ENCODE peak calls at places on chromosomes 2 and 18, in four cellular contexts. B is lower lobe of right lung, F is GM13976, I is epithelial cell of proximal tubule. P is an unnamed sample.

GRCh38 chr2:217790681-217791392 is 212.0 kb downstream of the TNS1 start:
- DNase-seq in B (no peak), F (no peak), I (no peak), P (no peak)

GRCh38 chr2:127014630-127015029 is 92.3 kb downstream of the BIN1 start:
- DNase-seq in B (no peak), F (no peak), I (no peak), P (no peak)

GRCh38 chr2:69835666-69836065 is 6.2 kb downstream of the GMCL1 start:
- DNase-seq in B (no peak), F (no peak), I (no peak), P (no peak)

GRCh38 chr2:156397229-156397628 is 39.0 kb upstream of the GPD2 start:
- DNase-seq in B (no peak), F (no peak), I (no peak), P (no peak)

GRCh38 chr2:6254446-6254845 is 562.3 kb downstream of the SOX11 start:
- DNase-seq in B (no peak), F (no peak), I (no peak), P (no peak)

GRCh38 chr2:64273524-64274398 is 129.5 kb upstream of the PELI1 start:
- DNase-seq in B (no peak), F (no peak), I (peak; percentile 91), P (no peak)

GRCh38 chr2:111716901-111717635 is 166.9 kb downstream of the ANAPC1 start:
- DNase-seq in B (no peak), F (no peak), I (no peak), P (no peak)

GRCh38 chr2:190947711-190948251 is 66.2 kb downstream of the STAT1 start:
- DNase-seq in B (no peak), F (peak; percentile 13), I (no peak), P (no peak)

GRCh38 chr2:40103590-40103989 is 324.5 kb upstream of the THUMPD2 start:
- DNase-seq in B (no peak), F (no peak), I (no peak), P (no peak)

GRCh38 chr2:156753766-156754165 is 317.6 kb downstream of the GPD2 start:
- DNase-seq in B (no peak), F (no peak), I (no peak), P (no peak)

GRCh38 chr18:77103991-77104521 is 28.5 kb downstream of the MBP start:
- DNase-seq in B (no peak), F (no peak), I (no peak), P (no peak)

GRCh38 chr2:241443486-241444223 is 64.7 kb downstream of the STK25 start:
- DNase-seq in B (no peak), F (no peak), I (no peak), P (peak; percentile 48)

GRCh38 chr2:205714058-205714776 is 31.9 kb downstream of the NRP2 start:
- DNase-seq in B (no peak), F (peak; percentile 60), I (peak; percentile 86), P (no peak)

GRCh38 chr2:130963849-130964793 is 127.4 kb downstream of the ARHGEF4 start:
- DNase-seq in B (no peak), F (peak; percentile 59), I (no peak), P (no peak)

GRCh38 chr2:225779829-225780228 is 380.3 kb downstream of the NYAP2 start:
- DNase-seq in B (no peak), F (no peak), I (no peak), P (no peak)

GRCh38 chr2:138648606-138649005 is 131.6 kb downstream of the NXPH2 start:
- DNase-seq in B (no peak), F (no peak), I (no peak), P (no peak)

GRCh38 chr2:96957299-96957698 is 29.1 kb downstream of the FAM178B start:
- DNase-seq in B (no peak), F (no peak), I (no peak), P (no peak)

GRCh38 chr2:66538291-66538690 is 103.4 kb downstream of the MEIS1 start:
- DNase-seq in B (no peak), F (no peak), I (no peak), P (no peak)

GRCh38 chr2:63056309-63057065 is 5.9 kb downstream of the OTX1 start:
- DNase-seq in B (no peak), F (peak; percentile 63), I (no peak), P (peak; percentile 22)

GRCh38 chr2:135657806-135658582 is 83.7 kb upstream of the UBXN4 start:
- DNase-seq in B (no peak), F (no peak), I (no peak), P (no peak)

GRCh38 chr2:17107131-17107530 is 411.1 kb downstream of the RAD51AP2 start:
- DNase-seq in B (no peak), F (no peak), I (no peak), P (no peak)

DNA sequence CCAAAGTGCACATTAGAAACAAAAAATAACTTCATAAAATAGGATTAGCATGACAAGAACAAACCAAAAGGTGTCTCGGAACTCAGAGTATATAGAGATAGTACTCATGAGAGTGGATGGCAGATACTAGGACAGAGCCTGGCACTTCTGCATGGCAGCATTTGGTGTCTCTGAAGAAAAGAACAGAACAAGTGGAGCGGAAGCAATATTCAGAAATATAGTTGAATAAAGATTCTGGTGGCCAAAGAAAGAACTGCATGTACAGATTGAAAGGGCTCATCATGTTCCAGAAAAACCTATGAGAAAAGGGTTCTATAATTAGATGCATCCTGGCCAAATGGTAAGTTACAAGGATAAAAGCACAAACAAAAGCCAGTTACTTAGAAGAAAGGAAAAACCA is 90.9 kb downstream of the CCDC138 start:
- DNase-seq in B (no peak), F (no peak), I (no peak), P (no peak)
- TF ChIP-seq CTCF in B (no peak), F (no peak), I (peak; percentile 14), P (no peak)

DNA sequence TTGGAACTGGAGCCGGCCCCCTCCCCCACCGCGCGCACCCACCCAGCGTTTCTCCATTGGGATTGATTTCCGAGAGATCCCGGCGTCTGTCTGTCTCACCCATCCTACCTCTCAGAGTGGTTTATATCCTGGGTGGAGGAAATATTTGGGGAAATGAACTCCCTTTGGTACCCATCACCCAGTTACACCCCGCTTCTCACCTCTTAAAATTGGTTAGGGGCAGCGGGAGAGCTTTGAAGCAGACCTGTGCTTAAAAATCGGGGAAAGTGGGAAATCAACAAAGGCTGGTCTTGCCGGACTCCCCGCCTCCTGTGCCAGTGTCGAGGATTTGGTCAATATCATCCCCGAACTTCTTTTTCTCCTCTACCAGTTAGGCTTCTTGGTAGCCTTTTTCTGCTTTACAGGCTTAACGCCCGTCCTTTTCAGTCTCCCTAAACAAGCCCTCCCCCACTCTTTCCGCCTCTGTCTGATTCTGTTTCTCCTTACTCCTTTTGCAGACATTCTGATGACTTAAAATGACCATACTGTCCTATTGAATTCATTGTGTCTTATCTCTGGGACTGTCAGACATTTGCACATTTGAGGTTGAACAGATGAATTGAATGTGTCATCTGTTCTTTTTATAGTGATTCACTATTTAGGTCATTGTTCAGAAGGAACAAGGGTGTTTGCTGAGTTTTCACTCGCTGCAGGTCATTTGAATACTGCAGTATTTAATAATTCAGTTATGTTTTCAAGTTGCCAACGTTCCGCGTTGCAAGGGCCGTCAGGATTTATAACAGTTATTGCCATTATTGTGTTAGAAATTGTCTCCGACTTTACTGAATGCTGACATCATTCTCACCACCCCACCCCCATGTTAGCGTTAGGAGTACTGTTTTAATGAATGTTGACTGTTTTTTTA is 934 bp downstream of the ITGAV start:
- DNase-seq in B (no peak), F (peak; percentile 36), I (no peak), P (no peak)
- TF ChIP-seq CTCF in B (no peak), F (no peak), I (no peak), P (no peak)

GRCh38 chr2:27431395-27431794 is 3.0 kb downstream of the NRBP1 start:
- DNase-seq in B (no peak), F (no peak), I (no peak), P (no peak)

GRCh38 chr2:27427863-27428212 is 593 bp upstream of the NRBP1 start:
- DNase-seq in B (no peak), F (no peak), I (no peak), P (no peak)

GRCh38 chr2:27422958-27423357 is 5.5 kb upstream of the NRBP1 start:
- DNase-seq in B (no peak), F (no peak), I (no peak), P (no peak)

GRCh38 chr2:27428978-27429541 is 629 bp downstream of the NRBP1 start:
- DNase-seq in B (peak; percentile 92), F (peak; percentile 94), I (no peak), P (peak; percentile 75)

DNA sequence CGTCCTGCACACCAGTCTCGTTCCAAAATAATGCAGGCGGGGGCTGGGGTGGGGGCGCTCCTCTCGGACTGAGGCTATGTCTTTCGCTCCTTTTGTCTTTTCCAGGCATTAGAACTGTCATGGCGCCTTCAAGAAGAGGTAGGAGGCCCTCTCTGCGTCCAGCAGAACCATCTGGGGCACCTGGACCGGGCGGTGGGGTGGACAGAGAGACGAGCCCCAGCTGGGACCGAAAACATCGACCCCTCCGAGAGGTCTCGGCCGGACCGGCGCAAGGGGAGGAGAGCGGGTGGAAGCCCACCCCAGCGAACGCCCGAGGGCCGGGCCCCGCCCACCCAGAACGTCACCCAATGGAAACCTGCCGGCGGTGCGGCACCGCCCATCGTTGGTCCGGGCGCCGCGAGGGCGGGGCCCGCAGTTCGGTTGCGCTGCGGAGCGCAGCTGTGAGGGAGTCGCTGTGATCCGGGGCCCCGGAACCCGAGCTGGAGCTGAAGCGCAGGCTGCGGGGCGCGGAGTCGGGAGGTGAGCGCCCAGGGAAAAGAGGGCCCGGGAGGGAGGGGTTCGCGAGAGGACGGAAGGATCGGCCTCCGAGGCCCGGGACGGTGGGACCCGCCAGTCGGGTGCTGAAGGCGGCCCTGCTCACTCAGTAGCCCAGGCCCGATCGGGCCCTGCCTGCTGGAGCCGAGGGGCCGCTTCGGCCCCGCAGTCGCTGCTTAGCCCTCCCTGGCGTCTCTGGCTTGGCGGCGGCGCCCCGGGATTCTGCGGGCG is at the start of gene NRBP1:
- DNase-seq in B (peak; percentile 95), F (peak; percentile 95), I (no peak), P (peak; percentile 95)
- TF ChIP-seq CTCF in B (no peak), F (no peak), I (peak; percentile 13), P (no peak)

GRCh38 chr2:120914839-120915521 is 179.3 kb downstream of the GLI2 start:
- DNase-seq in B (peak; percentile 77), F (no peak), I (peak; percentile 41), P (no peak)
- TF ChIP-seq CTCF in B (no peak), F (no peak), I (no peak), P (no peak)